ENCODE peak calls at places on chromosome 22, in six cellular contexts. One of them, this sample, is unnamed.
A peak's percentile ranks its signal among the peaks of the same experiment; 100 is the strongest.

GRCh38 chr22:26893034-26893710 is 235.8 kb downstream of the MIAT start:
- DNase-seq in astrocyte of the cerebellum: no peak
- DNase-seq in fibroblast of the aortic adventitia: no peak
- DNase-seq in testis: no peak
- DNase-seq in RWPE1: no peak
- DNase-seq in cardiac fibroblast: no peak
- DNase-seq in this sample: peak; percentile 57

GRCh38 chr22:28967163-28967562 is 83.8 kb downstream of the ZNRF3 start:
- DNase-seq in cardiac fibroblast: no peak
- DNase-seq in testis: no peak
- DNase-seq in RWPE1: no peak
- DNase-seq in fibroblast of the aortic adventitia: no peak
- DNase-seq in astrocyte of the cerebellum: no peak
- DNase-seq in this sample: no peak

GRCh38 chr22:30605449-30606110 is 1.4 kb upstream of the TCN2 start:
- DNase-seq in fibroblast of the aortic adventitia: peak; percentile 45
- DNase-seq in testis: peak; percentile 64
- DNase-seq in RWPE1: peak; percentile 24
- DNase-seq in cardiac fibroblast: peak; percentile 71
- DNase-seq in astrocyte of the cerebellum: no peak
- DNase-seq in this sample: no peak

GRCh38 chr22:30286813-30287625 is 2.3 kb downstream of the CASTOR1 start:
- DNase-seq in astrocyte of the cerebellum: no peak
- DNase-seq in testis: peak; percentile 80
- DNase-seq in fibroblast of the aortic adventitia: peak; percentile 49
- DNase-seq in RWPE1: no peak
- DNase-seq in cardiac fibroblast: peak; percentile 57
- DNase-seq in this sample: peak; percentile 90

GRCh38 chr22:40176921-40177737 is 596 bp upstream of the TNRC6B start:
- DNase-seq in cardiac fibroblast: peak; percentile 82
- DNase-seq in RWPE1: no peak
- DNase-seq in fibroblast of the aortic adventitia: peak; percentile 65
- DNase-seq in astrocyte of the cerebellum: no peak
- DNase-seq in testis: peak; percentile 43
- DNase-seq in this sample: peak; percentile 82

GRCh38 chr22:49853981-49854791 is 542 bp downstream of the ZBED4 start:
- DNase-seq in testis: peak; percentile 43
- DNase-seq in cardiac fibroblast: peak; percentile 36
- DNase-seq in fibroblast of the aortic adventitia: peak; percentile 23
- DNase-seq in astrocyte of the cerebellum: no peak
- DNase-seq in RWPE1: no peak
- DNase-seq in this sample: no peak

GRCh38 chr22:50233223-50233622 is 11.6 kb downstream of the TUBGCP6 start:
- DNase-seq in cardiac fibroblast: no peak
- DNase-seq in RWPE1: no peak
- DNase-seq in testis: no peak
- DNase-seq in fibroblast of the aortic adventitia: no peak
- DNase-seq in astrocyte of the cerebellum: no peak
- DNase-seq in this sample: no peak

GRCh38 chr22:42074153-42074750 is at the start of gene PHETA2:
- DNase-seq in testis: no peak
- DNase-seq in cardiac fibroblast: peak; percentile 53
- DNase-seq in fibroblast of the aortic adventitia: peak; percentile 34
- DNase-seq in RWPE1: no peak
- DNase-seq in astrocyte of the cerebellum: no peak
- DNase-seq in this sample: no peak

GRCh38 chr22:27673839-27674238 is 127.7 kb downstream of the MN1 start:
- DNase-seq in cardiac fibroblast: no peak
- DNase-seq in fibroblast of the aortic adventitia: no peak
- DNase-seq in testis: no peak
- DNase-seq in astrocyte of the cerebellum: no peak
- DNase-seq in RWPE1: no peak
- DNase-seq in this sample: no peak

DNA sequence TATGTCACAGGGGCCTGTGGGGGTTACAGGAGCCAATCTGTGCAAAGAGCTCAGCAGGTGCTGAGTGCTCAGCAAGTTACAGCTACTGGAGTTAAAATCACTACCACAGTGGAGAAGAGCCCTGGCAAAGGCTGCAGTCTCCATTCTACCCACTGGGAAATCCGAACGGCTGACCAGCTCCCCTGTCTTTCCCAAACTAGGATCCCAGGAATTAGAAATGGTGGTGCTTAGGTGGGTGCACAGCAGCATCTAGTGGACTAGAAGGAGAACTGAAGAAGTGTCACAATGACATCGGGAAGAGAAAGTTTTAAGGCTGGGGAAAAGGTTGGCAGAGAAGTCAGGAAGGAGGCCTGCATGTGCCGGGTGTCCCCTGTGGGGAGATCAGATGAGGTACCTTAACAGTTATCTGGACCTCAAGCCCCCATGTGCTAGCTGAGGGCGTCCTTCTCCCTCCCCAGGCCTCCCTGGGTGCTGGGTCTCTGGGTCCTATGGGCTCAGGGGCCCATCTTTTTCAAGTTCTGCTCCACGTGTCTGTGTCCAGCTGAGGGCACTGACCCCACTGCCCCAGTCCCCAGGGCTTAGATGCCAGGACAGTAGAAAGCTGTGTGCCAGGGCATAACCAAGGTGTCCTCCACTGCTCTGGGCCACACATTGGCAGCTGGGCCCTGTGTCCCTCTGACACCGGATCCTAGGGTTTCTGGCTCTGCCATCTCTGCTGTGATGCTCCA is 1.9 kb downstream of the PIWIL3 start:
- DNase-seq in cardiac fibroblast: peak; percentile 57
- DNase-seq in fibroblast of the aortic adventitia: peak; percentile 53
- DNase-seq in astrocyte of the cerebellum: peak; percentile 35
- DNase-seq in testis: no peak
- DNase-seq in RWPE1: peak; percentile 32
- DNase-seq in this sample: no peak
- TF ChIP-seq CTCF in cardiac fibroblast: peak; percentile 65
- TF ChIP-seq CTCF in fibroblast of the aortic adventitia: peak; percentile 66
- TF ChIP-seq CTCF in astrocyte of the cerebellum: peak; percentile 78
- TF ChIP-seq CTCF in testis: peak; percentile 53
- TF ChIP-seq CTCF in RWPE1: peak; percentile 55
- TF ChIP-seq CTCF in this sample: peak; percentile 53

DNA sequence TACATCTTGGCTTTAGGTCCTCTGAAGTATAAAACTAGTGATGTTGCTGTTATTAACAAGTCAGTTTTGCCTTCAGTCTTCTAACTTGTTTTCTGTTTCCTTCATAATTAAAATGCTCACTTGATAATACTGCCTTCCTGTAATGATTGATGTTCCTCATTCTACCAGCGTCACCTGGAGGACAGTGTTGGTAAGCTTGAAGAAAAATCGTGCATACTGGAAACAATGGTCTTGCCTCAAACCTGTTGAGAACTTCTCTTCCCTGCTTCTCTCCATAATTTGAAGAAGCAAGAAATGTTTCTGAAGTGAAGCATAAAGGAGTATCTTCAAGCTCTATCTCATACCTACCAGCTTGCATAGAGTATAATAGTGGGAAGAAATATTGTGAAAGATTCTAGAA is 3.0 kb downstream of the YWHAH start:
- DNase-seq in astrocyte of the cerebellum: no peak
- DNase-seq in fibroblast of the aortic adventitia: no peak
- DNase-seq in RWPE1: peak; percentile 23
- DNase-seq in testis: no peak
- DNase-seq in cardiac fibroblast: peak; percentile 47
- DNase-seq in this sample: no peak
- TF ChIP-seq CTCF in astrocyte of the cerebellum: peak; percentile 51
- TF ChIP-seq CTCF in fibroblast of the aortic adventitia: peak; percentile 54
- TF ChIP-seq CTCF in RWPE1: peak; percentile 79
- TF ChIP-seq CTCF in testis: peak; percentile 34
- TF ChIP-seq CTCF in cardiac fibroblast: peak; percentile 53
- TF ChIP-seq CTCF in this sample: peak; percentile 50

DNA sequence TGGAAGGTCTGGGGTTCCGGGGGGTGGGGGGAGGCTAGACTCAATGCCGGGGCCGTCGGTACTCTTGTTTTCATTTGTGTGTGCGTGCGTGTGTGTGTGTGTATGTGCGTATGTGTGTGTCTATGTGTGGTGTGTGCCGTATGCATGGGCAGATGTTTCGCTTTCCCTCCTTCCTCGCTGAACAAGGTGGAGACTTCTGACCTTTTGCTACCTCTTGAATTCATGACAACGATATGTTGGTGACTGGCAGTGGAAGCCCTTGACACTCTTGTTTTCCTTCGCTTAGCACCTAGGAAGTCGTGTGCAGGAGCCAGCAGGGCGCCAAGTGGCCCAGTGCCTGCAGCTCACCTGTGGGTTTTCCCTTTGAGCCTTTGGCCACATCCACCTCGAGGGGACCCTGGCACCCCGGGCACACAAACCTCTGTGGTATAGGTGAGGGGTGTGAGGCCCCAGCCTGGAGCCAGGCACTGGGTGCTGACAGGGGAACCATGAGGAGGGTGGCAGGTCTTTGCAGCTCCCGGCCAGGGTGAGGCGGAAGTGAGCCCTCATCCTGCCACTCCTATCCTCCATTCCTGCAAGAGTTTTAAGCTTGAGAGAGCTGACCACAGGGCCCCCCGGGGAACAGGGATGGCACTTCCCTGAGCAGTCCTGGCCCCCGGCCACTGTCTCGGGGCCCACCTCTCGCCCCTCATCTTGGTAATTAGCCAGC is 19.3 kb upstream of the TMEM191C start:
- DNase-seq in fibroblast of the aortic adventitia: no peak
- DNase-seq in cardiac fibroblast: no peak
- DNase-seq in testis: peak; percentile 13
- DNase-seq in RWPE1: no peak
- DNase-seq in astrocyte of the cerebellum: no peak
- DNase-seq in this sample: peak; percentile 76
- TF ChIP-seq CTCF in fibroblast of the aortic adventitia: no peak
- TF ChIP-seq CTCF in cardiac fibroblast: peak; percentile 7
- TF ChIP-seq CTCF in testis: no peak
- TF ChIP-seq CTCF in RWPE1: no peak
- TF ChIP-seq CTCF in astrocyte of the cerebellum: peak; percentile 14
- TF ChIP-seq CTCF in this sample: peak; percentile 14

GRCh38 chr22:45429921-45430775 is 16.7 kb downstream of the RIBC2 start:
- DNase-seq in astrocyte of the cerebellum: no peak
- DNase-seq in cardiac fibroblast: no peak
- DNase-seq in fibroblast of the aortic adventitia: no peak
- DNase-seq in RWPE1: no peak
- DNase-seq in testis: no peak
- DNase-seq in this sample: no peak
- TF ChIP-seq CTCF in astrocyte of the cerebellum: no peak
- TF ChIP-seq CTCF in cardiac fibroblast: no peak
- TF ChIP-seq CTCF in fibroblast of the aortic adventitia: no peak
- TF ChIP-seq CTCF in RWPE1: no peak
- TF ChIP-seq CTCF in testis: no peak
- TF ChIP-seq CTCF in this sample: no peak

GRCh38 chr22:37052386-37053309 is 1.1 kb downstream of the KCTD17 start:
- DNase-seq in fibroblast of the aortic adventitia: no peak
- DNase-seq in cardiac fibroblast: no peak
- DNase-seq in testis: no peak
- DNase-seq in astrocyte of the cerebellum: no peak
- DNase-seq in RWPE1: no peak
- DNase-seq in this sample: no peak

GRCh38 chr22:37054078-37054440 is 2.5 kb downstream of the KCTD17 start:
- DNase-seq in fibroblast of the aortic adventitia: no peak
- DNase-seq in testis: no peak
- DNase-seq in astrocyte of the cerebellum: no peak
- DNase-seq in RWPE1: no peak
- DNase-seq in cardiac fibroblast: no peak
- DNase-seq in this sample: no peak

GRCh38 chr22:37050913-37051628 is 471 bp upstream of the KCTD17 start:
- DNase-seq in cardiac fibroblast: no peak
- DNase-seq in astrocyte of the cerebellum: no peak
- DNase-seq in testis: no peak
- DNase-seq in RWPE1: no peak
- DNase-seq in fibroblast of the aortic adventitia: no peak
- DNase-seq in this sample: no peak

GRCh38 chr22:37053310-37054077 is 2.0 kb downstream of the KCTD17 start:
- DNase-seq in fibroblast of the aortic adventitia: peak; percentile 15
- DNase-seq in astrocyte of the cerebellum: no peak
- DNase-seq in RWPE1: no peak
- DNase-seq in cardiac fibroblast: no peak
- DNase-seq in testis: no peak
- DNase-seq in this sample: no peak

DNA sequence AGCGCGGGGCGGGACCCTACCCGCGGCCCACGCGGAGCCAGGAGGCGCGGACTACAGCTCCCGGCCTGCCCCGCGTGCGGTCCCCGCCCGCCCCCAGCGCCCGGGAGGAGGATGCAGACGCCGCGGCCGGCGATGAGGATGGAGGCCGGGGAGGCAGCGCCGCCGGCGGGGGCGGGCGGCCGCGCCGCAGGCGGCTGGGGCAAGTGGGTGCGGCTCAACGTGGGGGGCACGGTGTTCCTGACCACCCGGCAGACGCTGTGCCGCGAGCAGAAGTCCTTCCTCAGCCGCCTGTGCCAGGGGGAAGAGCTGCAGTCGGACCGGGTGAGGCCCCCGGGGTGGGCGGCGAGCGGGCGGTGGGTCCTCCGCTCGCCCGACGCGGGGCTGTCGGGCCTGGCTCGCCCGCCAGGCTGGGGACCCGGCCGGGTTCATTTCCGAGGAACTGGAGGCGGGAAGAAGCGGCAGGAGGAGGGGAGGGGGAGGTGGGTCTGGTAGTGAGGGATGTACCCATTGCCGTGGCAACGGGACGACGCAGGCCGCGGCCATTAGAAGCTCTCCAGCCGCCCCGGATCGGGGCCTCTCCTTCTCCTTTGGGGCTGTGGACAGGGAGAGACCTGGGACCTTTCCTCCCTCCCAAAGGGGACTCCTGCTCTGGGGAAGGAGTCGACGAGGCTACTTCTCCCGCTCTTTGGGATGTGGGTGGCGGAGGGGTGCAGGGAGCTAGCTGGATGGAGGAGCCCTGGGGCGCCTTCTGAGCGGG is at the start of gene KCTD17:
- DNase-seq in fibroblast of the aortic adventitia: peak; percentile 51
- DNase-seq in RWPE1: peak; percentile 63
- DNase-seq in cardiac fibroblast: peak; percentile 55
- DNase-seq in astrocyte of the cerebellum: peak; percentile 15
- DNase-seq in testis: peak; percentile 65
- DNase-seq in this sample: peak; percentile 90
- TF ChIP-seq CTCF in fibroblast of the aortic adventitia: no peak
- TF ChIP-seq CTCF in RWPE1: peak; percentile 15
- TF ChIP-seq CTCF in cardiac fibroblast: no peak
- TF ChIP-seq CTCF in astrocyte of the cerebellum: no peak
- TF ChIP-seq CTCF in testis: no peak
- TF ChIP-seq CTCF in this sample: no peak

GRCh38 chr22:44824271-44824670 is 71.9 kb downstream of the ARHGAP8 start:
- DNase-seq in RWPE1: no peak
- DNase-seq in fibroblast of the aortic adventitia: no peak
- DNase-seq in cardiac fibroblast: no peak
- DNase-seq in astrocyte of the cerebellum: no peak
- DNase-seq in testis: no peak
- DNase-seq in this sample: no peak

GRCh38 chr22:44825310-44826150 is 73.2 kb downstream of the ARHGAP8 start:
- DNase-seq in RWPE1: no peak
- DNase-seq in fibroblast of the aortic adventitia: no peak
- DNase-seq in testis: no peak
- DNase-seq in cardiac fibroblast: no peak
- DNase-seq in astrocyte of the cerebellum: no peak
- DNase-seq in this sample: no peak

GRCh38 chr22:44827666-44828065 is 75.3 kb downstream of the ARHGAP8 start:
- DNase-seq in cardiac fibroblast: no peak
- DNase-seq in fibroblast of the aortic adventitia: no peak
- DNase-seq in RWPE1: no peak
- DNase-seq in testis: no peak
- DNase-seq in astrocyte of the cerebellum: no peak
- DNase-seq in this sample: no peak

GRCh38 chr22:44831885-44832284 is 79.5 kb downstream of the ARHGAP8 start:
- DNase-seq in RWPE1: no peak
- DNase-seq in cardiac fibroblast: no peak
- DNase-seq in testis: no peak
- DNase-seq in astrocyte of the cerebellum: no peak
- DNase-seq in fibroblast of the aortic adventitia: no peak
- DNase-seq in this sample: no peak

GRCh38 chr22:44828193-44828592 is 75.8 kb downstream of the ARHGAP8 start:
- DNase-seq in testis: no peak
- DNase-seq in fibroblast of the aortic adventitia: no peak
- DNase-seq in RWPE1: peak; percentile 5
- DNase-seq in astrocyte of the cerebellum: no peak
- DNase-seq in cardiac fibroblast: peak; percentile 2
- DNase-seq in this sample: no peak
- TF ChIP-seq CTCF in testis: peak; percentile 21
- TF ChIP-seq CTCF in fibroblast of the aortic adventitia: peak; percentile 61
- TF ChIP-seq CTCF in RWPE1: peak; percentile 28
- TF ChIP-seq CTCF in astrocyte of the cerebellum: peak; percentile 42
- TF ChIP-seq CTCF in cardiac fibroblast: peak; percentile 34
- TF ChIP-seq CTCF in this sample: peak; percentile 33